ENCODE peak calls at places on chromosomes 2 and 18, in eight cellular contexts. V is body of pancreas; Y is astrocyte; R is GM12865; S is activated CD8-positive, alpha-beta memory T cell treated with anti-CD3 and anti-CD28 coated beads, Interleukin-2, amount 10 ng/mL, durations not matched to agents 7 days and 5 days; D is stimulated activated CD8-positive, alpha-beta memory T cell treated with anti-CD3 and anti-CD28 coated beads, Interleukin-15, amount 100 ng/mL, for 24 hours; G is left cardiac atrium; J is left lobe of liver. Z is an unnamed sample.

GRCh38 chr2:214104219-214104618 is 306.6 kb upstream of the VWC2L start:
- DNase-seq in J (no peak), S (no peak), V (no peak), R (no peak), G (no peak), Y (no peak), D (no peak), Z (no peak)

GRCh38 chr2:85110991-85111560 is 22.1 kb upstream of the TCF7L1 start:
- DNase-seq in Y (peak), R (no peak), V (no peak), G (no peak), D (no peak), S (no peak), J (no peak), Z (no peak)

GRCh38 chr2:8096484-8096883 is 585.4 kb upstream of the ID2 start:
- DNase-seq in G (no peak), V (no peak), R (no peak), S (no peak), Y (no peak), D (no peak), J (no peak), Z (no peak)

GRCh38 chr18:58466636-58467205 is 162.2 kb downstream of the ALPK2 start:
- DNase-seq in R (no peak), S (no peak), J (no peak), D (no peak), V (peak), G (no peak), Y (no peak), Z (no peak)

GRCh38 chr2:218267259-218267658 is 2.7 kb downstream of the AAMP start:
- DNase-seq in V (no peak), D (no peak), S (no peak), G (no peak), R (no peak), J (no peak), Y (no peak), Z (no peak)

GRCh38 chr2:176595986-176596385 is 326.7 kb downstream of the MTX2 start:
- DNase-seq in G (no peak), Y (peak), R (no peak), S (no peak), V (no peak), D (no peak), J (no peak), Z (no peak)

GRCh38 chr2:128263902-128264331 is 54.8 kb downstream of the HS6ST1 start:
- DNase-seq in D (no peak), J (peak), R (no peak), Y (no peak), V (no peak), G (no peak), S (peak), Z (no peak)

GRCh38 chr2:25586726-25587144 is 86.6 kb downstream of the DTNB start:
- DNase-seq in J (no peak), R (peak), V (no peak), D (no peak), G (no peak), Y (peak), S (peak), Z (no peak)

GRCh38 chr2:134281815-134282419 is 28.0 kb downstream of the MGAT5 start:
- DNase-seq in Y (no peak), J (no peak), V (no peak), G (no peak), S (no peak), R (peak), D (no peak), Z (no peak)

GRCh38 chr2:113840463-113840975 is 49.4 kb upstream of the ACTR3 start:
- DNase-seq in Y (no peak), D (no peak), V (no peak), G (no peak), J (no peak), R (no peak), S (no peak), Z (no peak)

GRCh38 chr18:55856191-55856590 is 268.2 kb upstream of the TCF4 start:
- DNase-seq in G (no peak), V (no peak), R (no peak), Y (peak), D (no peak), S (no peak), J (no peak), Z (no peak)

Z was measured in thoracic aorta.